ENCODE peak calls at places on chromosomes 2 and 18, in four cellular contexts. One of them, this sample, is unnamed.
A peak's percentile ranks its signal among the peaks of the same experiment; 100 is the strongest.

GRCh38 chr2:191635333-191636234 is 42.4 kb upstream of the NABP1 start:
- DNase-seq in GM23248: peak; percentile 85
- DNase-seq in mesendoderm: peak; percentile 30
- DNase-seq in BJ: peak; percentile 73
- DNase-seq in this sample: no peak

GRCh38 chr2:71004356-71004755 is 9.7 kb upstream of the TEX261 start:
- DNase-seq in BJ: no peak
- DNase-seq in mesendoderm: no peak
- DNase-seq in GM23248: no peak
- DNase-seq in this sample: peak; percentile 5

GRCh38 chr2:12440731-12441130 is 276.0 kb upstream of the TRIB2 start:
- DNase-seq in mesendoderm: no peak
- DNase-seq in GM23248: no peak
- DNase-seq in BJ: no peak
- DNase-seq in this sample: no peak

GRCh38 chr2:3282056-3282998 is 95.3 kb downstream of the EIPR1 start:
- DNase-seq in GM23248: no peak
- DNase-seq in mesendoderm: no peak
- DNase-seq in BJ: no peak
- DNase-seq in this sample: peak; percentile 67

GRCh38 chr2:171883275-171883893 is 10.7 kb downstream of the SLC25A12 start:
- DNase-seq in BJ: no peak
- DNase-seq in mesendoderm: peak; percentile 8
- DNase-seq in GM23248: no peak
- DNase-seq in this sample: peak; percentile 20

GRCh38 chr18:26103579-26103978 is 13.2 kb upstream of the SS18 start:
- DNase-seq in mesendoderm: peak; percentile 80
- DNase-seq in GM23248: no peak
- DNase-seq in BJ: no peak
- DNase-seq in this sample: peak; percentile 56

GRCh38 chr2:34306745-34307144 is 707.6 kb upstream of the FAM98A start:
- DNase-seq in mesendoderm: no peak
- DNase-seq in GM23248: no peak
- DNase-seq in BJ: no peak
- DNase-seq in this sample: no peak

GRCh38 chr2:236236559-236237450 is 27.4 kb downstream of the ASB18 start:
- DNase-seq in mesendoderm: peak; percentile 6
- DNase-seq in GM23248: peak; percentile 9
- DNase-seq in BJ: no peak
- DNase-seq in this sample: peak; percentile 69

GRCh38 chr2:201858781-201859180 is 52.4 kb downstream of the CDK15 start:
- DNase-seq in BJ: no peak
- DNase-seq in GM23248: peak; percentile 55
- DNase-seq in mesendoderm: peak; percentile 81
- DNase-seq in this sample: peak; percentile 65

GRCh38 chr2:33024758-33025157 is 78.0 kb downstream of the LTBP1 start:
- DNase-seq in mesendoderm: no peak
- DNase-seq in BJ: no peak
- DNase-seq in GM23248: no peak
- DNase-seq in this sample: no peak

GRCh38 chr2:95208101-95208500 is 780 bp downstream of the ZNF892 start:
- DNase-seq in GM23248: peak; percentile 43
- DNase-seq in BJ: no peak
- DNase-seq in mesendoderm: no peak
- DNase-seq in this sample: no peak

GRCh38 chr2:60071427-60071826 is 482.0 kb downstream of the BCL11A start:
- DNase-seq in BJ: no peak
- DNase-seq in mesendoderm: no peak
- DNase-seq in GM23248: no peak
- DNase-seq in this sample: no peak

GRCh38 chr2:97906309-97906708 is 89.4 kb downstream of the TMEM131 start:
- DNase-seq in mesendoderm: no peak
- DNase-seq in GM23248: no peak
- DNase-seq in BJ: no peak
- DNase-seq in this sample: no peak

GRCh38 chr2:230124792-230125452 is 56.2 kb upstream of the SLC16A14 start:
- DNase-seq in GM23248: no peak
- DNase-seq in mesendoderm: no peak
- DNase-seq in BJ: no peak
- DNase-seq in this sample: no peak

GRCh38 chr2:240494194-240494793 is 58.8 kb downstream of the GPC1 start:
- DNase-seq in GM23248: no peak
- DNase-seq in BJ: no peak
- DNase-seq in mesendoderm: no peak
- DNase-seq in this sample: no peak

GRCh38 chr2:163735692-163736432 is at the start of gene FIGN:
- DNase-seq in mesendoderm: peak; percentile 93
- DNase-seq in BJ: peak; percentile 65
- DNase-seq in GM23248: peak; percentile 91
- DNase-seq in this sample: peak; percentile 81

GRCh38 chr2:232322560-232323327 is 55.8 kb upstream of the ALPP start:
- DNase-seq in mesendoderm: no peak
- DNase-seq in BJ: no peak
- DNase-seq in GM23248: no peak
- DNase-seq in this sample: peak; percentile 54

GRCh38 chr18:44599409-44599808 is 81.3 kb upstream of the SETBP1 start:
- DNase-seq in BJ: no peak
- DNase-seq in GM23248: peak; percentile 88
- DNase-seq in mesendoderm: peak; percentile 23
- DNase-seq in this sample: no peak

GRCh38 chr2:3025984-3026383 is 351.6 kb downstream of the EIPR1 start:
- DNase-seq in GM23248: no peak
- DNase-seq in BJ: no peak
- DNase-seq in mesendoderm: no peak
- DNase-seq in this sample: no peak

GRCh38 chr2:65081232-65081685 is 25.0 kb downstream of the CEP68 start:
- DNase-seq in GM23248: peak; percentile 30
- DNase-seq in BJ: no peak
- DNase-seq in mesendoderm: no peak
- DNase-seq in this sample: no peak

GRCh38 chr18:54004828-54005227 is 219.6 kb downstream of the MBD2 start:
- DNase-seq in mesendoderm: peak; percentile 50
- DNase-seq in BJ: no peak
- DNase-seq in GM23248: peak; percentile 28
- DNase-seq in this sample: peak; percentile 16

GRCh38 chr2:875687-876615 is 74.7 kb upstream of the SNTG2 start:
- DNase-seq in BJ: no peak
- DNase-seq in mesendoderm: no peak
- DNase-seq in GM23248: no peak
- DNase-seq in this sample: peak; percentile 8

GRCh38 chr18:46352520-46353250 is 248.5 kb downstream of the HAUS1 start:
- DNase-seq in GM23248: no peak
- DNase-seq in mesendoderm: no peak
- DNase-seq in BJ: no peak
- DNase-seq in this sample: no peak

GRCh38 chr2:119011162-119011909 is 69.3 kb downstream of the MARCO start:
- DNase-seq in BJ: no peak
- DNase-seq in GM23248: peak; percentile 78
- DNase-seq in mesendoderm: peak; percentile 63
- DNase-seq in this sample: peak; percentile 92

GRCh38 chr2:220789961-220790360 is 782.1 kb downstream of the EPHA4 start:
- DNase-seq in GM23248: peak; percentile 89
- DNase-seq in mesendoderm: no peak
- DNase-seq in BJ: peak; percentile 54
- DNase-seq in this sample: no peak

GRCh38 chr2:181998045-181998444 is 12.4 kb downstream of the PPP1R1C start:
- DNase-seq in GM23248: peak; percentile 7
- DNase-seq in BJ: no peak
- DNase-seq in mesendoderm: no peak
- DNase-seq in this sample: no peak

GRCh38 chr2:28391564-28392296 is 928 bp upstream of the FOSL2 start:
- DNase-seq in BJ: peak; percentile 55
- DNase-seq in mesendoderm: peak; percentile 87
- DNase-seq in GM23248: peak; percentile 93
- DNase-seq in this sample: peak; percentile 84

GRCh38 chr2:68737717-68738116 is 3.1 kb downstream of the ARHGAP25 start:
- DNase-seq in BJ: no peak
- DNase-seq in GM23248: no peak
- DNase-seq in mesendoderm: no peak
- DNase-seq in this sample: no peak

GRCh38 chr18:32552421-32553030 is 81.8 kb upstream of the GAREM1 start:
- DNase-seq in GM23248: peak; percentile 72
- DNase-seq in BJ: peak; percentile 0
- DNase-seq in mesendoderm: peak; percentile 87
- DNase-seq in this sample: peak; percentile 78

GRCh38 chr2:105439130-105439529 is 40.3 kb upstream of the FHL2 start:
- DNase-seq in GM23248: no peak
- DNase-seq in BJ: no peak
- DNase-seq in mesendoderm: no peak
- DNase-seq in this sample: no peak

GRCh38 chr2:150639917-150640538 is 152.6 kb upstream of the RND3 start:
- DNase-seq in GM23248: peak; percentile 48
- DNase-seq in mesendoderm: no peak
- DNase-seq in BJ: no peak
- DNase-seq in this sample: no peak

GRCh38 chr18:50895350-50896045 is 16.6 kb downstream of the ME2 start:
- DNase-seq in mesendoderm: no peak
- DNase-seq in BJ: no peak
- DNase-seq in GM23248: no peak
- DNase-seq in this sample: no peak

GRCh38 chr2:222892321-222892720 is 31.5 kb downstream of the ACSL3 start:
- DNase-seq in BJ: no peak
- DNase-seq in mesendoderm: no peak
- DNase-seq in GM23248: no peak
- DNase-seq in this sample: no peak

GRCh38 chr2:218086493-218086892 is 17.4 kb downstream of the RUFY4 start:
- DNase-seq in BJ: no peak
- DNase-seq in mesendoderm: no peak
- DNase-seq in GM23248: no peak
- DNase-seq in this sample: no peak

GRCh38 chr2:73291093-73291460 is 2.3 kb downstream of the EGR4 start:
- DNase-seq in GM23248: peak; percentile 71
- DNase-seq in BJ: no peak
- DNase-seq in mesendoderm: peak; percentile 77
- DNase-seq in this sample: peak; percentile 93
- H3K27me3 ChIP-seq in GM23248: peaks cover 54% of the 10 kb centered on the region
- H3K27me3 ChIP-seq in BJ: peaks cover 54% of the 10 kb centered on the region
- H3K27me3 ChIP-seq in mesendoderm: peaks cover 28% of the 10 kb centered on the region
- H3K27me3 ChIP-seq in this sample: peaks cover 92% of the 10 kb centered on the region

GRCh38 chr2:72915907-72916742 is 1.2 kb upstream of the EMX1 start:
- DNase-seq in BJ: no peak
- DNase-seq in mesendoderm: peak; percentile 82
- DNase-seq in GM23248: peak; percentile 54
- DNase-seq in this sample: peak; percentile 93
- H3K4me3 ChIP-seq in BJ: no peak overlapping the region
- H3K4me3 ChIP-seq in mesendoderm: peak overlapping the region; percentile 5
- H3K4me3 ChIP-seq in GM23248: no peak overlapping the region
- H3K4me3 ChIP-seq in this sample: peak overlapping the region; percentile 49

DNA sequence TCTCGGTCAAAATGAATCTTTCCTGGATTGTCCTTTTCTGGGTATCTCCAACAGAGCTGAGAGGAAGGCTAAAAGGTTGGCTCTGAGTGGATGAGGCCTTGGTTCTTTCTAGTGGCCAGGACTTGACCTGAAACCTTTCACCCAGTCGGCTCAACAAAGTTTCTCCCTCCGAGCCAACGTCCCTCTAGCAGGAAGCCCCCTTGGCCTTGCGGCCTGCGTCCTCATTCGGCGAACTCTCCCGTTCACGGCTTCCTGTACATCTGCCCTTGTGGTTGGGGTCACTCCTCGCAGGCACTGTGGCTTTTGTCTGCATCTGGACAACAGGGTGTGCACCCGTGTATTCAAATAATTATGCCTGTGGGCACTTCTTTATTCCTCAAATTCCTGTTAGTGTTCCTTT is 9.4 kb upstream of the SIX3 start:
- DNase-seq in mesendoderm: no peak
- DNase-seq in BJ: no peak
- DNase-seq in GM23248: no peak
- DNase-seq in this sample: peak; percentile 51
- H3K27me3 ChIP-seq in mesendoderm: peaks cover 67% of the 10 kb centered on the region
- H3K27me3 ChIP-seq in BJ: peaks cover 67% of the 10 kb centered on the region
- H3K27me3 ChIP-seq in GM23248: peaks cover 96% of the 10 kb centered on the region
- H3K27me3 ChIP-seq in this sample: peaks cover 99% of the 10 kb centered on the region

DNA sequence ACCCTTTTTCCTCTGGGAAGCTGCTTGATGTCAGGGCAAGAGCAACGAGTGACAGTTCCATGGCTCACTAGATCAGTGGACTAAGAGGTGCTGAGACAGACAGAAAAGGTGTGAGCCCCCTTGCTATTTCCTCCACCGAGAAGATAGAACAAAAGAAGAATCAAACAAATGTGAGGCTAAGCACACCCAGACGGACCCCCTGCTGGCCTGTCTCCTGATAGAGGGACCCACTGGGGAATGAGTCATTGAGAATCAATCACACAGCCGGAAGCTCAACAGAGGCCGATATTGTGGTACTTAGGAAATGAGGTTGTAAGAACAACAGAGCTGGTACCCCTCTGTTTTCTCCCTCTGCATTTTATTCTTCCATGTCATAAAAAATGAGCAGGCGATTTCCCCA is 89.8 kb upstream of the TEX51 start:
- DNase-seq in GM23248: no peak
- DNase-seq in BJ: no peak
- DNase-seq in mesendoderm: peak; percentile 92
- DNase-seq in this sample: peak; percentile 61
- H3K4me3 ChIP-seq in GM23248: no peak overlapping the region
- H3K4me3 ChIP-seq in BJ: no peak overlapping the region
- H3K4me3 ChIP-seq in mesendoderm: no peak overlapping the region
- H3K4me3 ChIP-seq in this sample: no peak overlapping the region

DNA sequence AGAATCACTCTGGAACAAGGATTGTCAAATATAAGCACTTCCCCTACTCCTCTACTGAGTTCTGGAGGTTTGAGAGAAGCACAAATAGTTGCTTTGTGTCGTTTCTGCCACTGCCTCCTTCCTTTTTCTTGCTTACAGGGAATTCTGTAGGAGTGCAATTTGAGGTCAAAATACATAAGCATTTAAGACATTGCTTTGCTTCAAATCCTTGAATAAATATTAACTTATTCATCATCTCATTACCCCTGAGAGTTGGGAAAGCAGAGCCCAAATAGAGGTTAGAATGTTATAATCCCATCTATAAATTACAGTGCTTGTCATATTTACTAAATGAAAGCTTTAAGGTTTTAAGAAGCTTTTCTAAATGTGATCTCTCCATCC is 277.0 kb upstream of the FN1 start:
- DNase-seq in GM23248: peak; percentile 45
- DNase-seq in mesendoderm: no peak
- DNase-seq in BJ: no peak
- DNase-seq in this sample: no peak
- H3K27me3 ChIP-seq in GM23248: no peaks in the 10 kb centered on the region
- H3K27me3 ChIP-seq in mesendoderm: no peaks in the 10 kb centered on the region
- H3K27me3 ChIP-seq in BJ: no peaks in the 10 kb centered on the region
- H3K27me3 ChIP-seq in this sample: no peaks in the 10 kb centered on the region

This sample was measured in H7.